ENCODE peak calls at places on chromosomes 11 and 22, in four cellular contexts. S is HFFc6, V is upper lobe of left lung, D is PC-3. W is an unnamed sample.

GRCh38 chr11:116638463-116638862 is 134.3 kb downstream of the BUD13 start:
- DNase-seq in V (no peak), D (no peak), S (no peak), W (no peak)

GRCh38 chr11:46387919-46388618 is 3.5 kb downstream of the CHRM4 start:
- DNase-seq in D (no peak), V (no peak), S (no peak), W (no peak)

GRCh38 chr11:116519499-116519898 is 253.3 kb downstream of the BUD13 start:
- DNase-seq in V (no peak), S (no peak), D (no peak), W (no peak)

GRCh38 chr11:81569999-81570398 is 1163.7 kb downstream of the FAM181B start:
- DNase-seq in D (no peak), V (no peak), S (no peak), W (no peak)

GRCh38 chr11:88886796-88887195 is 179.0 kb downstream of the GRM5 start:
- DNase-seq in V (no peak), S (peak), D (peak), W (no peak)

GRCh38 chr11:45319077-45319476 is 32.9 kb upstream of the SYT13 start:
- DNase-seq in S (no peak), D (no peak), V (no peak), W (no peak)

GRCh38 chr22:24588370-24588755 is 4.5 kb downstream of the LRRC75B start:
- DNase-seq in V (no peak), D (peak), S (no peak), W (no peak)

GRCh38 chr22:40388231-40388630 is 17.8 kb downstream of the SGSM3 start:
- DNase-seq in D (no peak), V (no peak), S (no peak), W (no peak)

GRCh38 chr11:43825217-43825816 is 55.3 kb upstream of the ALKBH3 start:
- DNase-seq in S (peak), V (no peak), D (peak), W (no peak)

GRCh38 chr11:13440100-13440855 is 22.7 kb downstream of the BTBD10 start:
- DNase-seq in V (peak), D (peak), S (peak), W (no peak)

GRCh38 chr11:84830372-84830771 is 796.8 kb downstream of the DLG2 start:
- DNase-seq in S (no peak), V (no peak), D (no peak), W (no peak)

GRCh38 chr11:825366-826231 is 2.1 kb upstream of the CRACR2B start:
- DNase-seq in S (no peak), D (peak), V (no peak), W (no peak)

GRCh38 chr22:38110863-38111852 is 674 bp upstream of the BAIAP2L2 start:
- DNase-seq in V (no peak), D (no peak), S (no peak), W (peak)

GRCh38 chr22:26168934-26169311 is 339 bp upstream of the SEZ6L start:
- DNase-seq in S (no peak), D (no peak), V (no peak), W (no peak)

GRCh38 chr11:114080219-114080618 is 20.7 kb downstream of the ZBTB16 start:
- DNase-seq in S (no peak), V (peak), D (no peak), W (no peak)

GRCh38 chr22:27885977-27886842 is 32.8 kb downstream of the PITPNB start:
- DNase-seq in V (peak), D (peak), S (peak), W (no peak)

GRCh38 chr11:87361891-87362290 is 324.2 kb downstream of the TMEM135 start:
- DNase-seq in S (no peak), V (no peak), D (no peak), W (no peak)

GRCh38 chr11:125350206-125351044 is 145.6 kb downstream of the FEZ1 start:
- DNase-seq in V (no peak), D (no peak), S (no peak), W (no peak)

GRCh38 chr11:123841189-123841588 is 35.0 kb upstream of the OR6M1 start:
- DNase-seq in S (no peak), D (no peak), V (no peak), W (no peak)

GRCh38 chr22:44386386-44387035 is 73.8 kb upstream of the SHISAL1 start:
- DNase-seq in S (no peak), V (no peak), D (no peak), W (no peak)

GRCh38 chr11:45100338-45100737 is 46.1 kb upstream of the PRDM11 start:
- DNase-seq in V (no peak), S (peak), D (peak), W (peak)

GRCh38 chr11:107916671-107917241 is 11.5 kb upstream of the RAB39A start:
- DNase-seq in D (peak), S (no peak), V (no peak), W (no peak)

GRCh38 chr22:29144786-29145160 is 60.9 kb upstream of the EMID1 start:
- DNase-seq in S (no peak), D (no peak), V (no peak), W (peak)

GRCh38 chr22:30453731-30454510 is 17.9 kb downstream of the SEC14L3 start:
- DNase-seq in S (no peak), D (no peak), V (peak), W (no peak)

GRCh38 chr22:50731811-50732624 is 6.0 kb upstream of the ACR start:
- DNase-seq in V (peak), D (peak), S (peak), W (peak)

GRCh38 chr11:22466809-22467208 is 128.6 kb downstream of the SLC17A6 start:
- DNase-seq in V (no peak), D (peak), S (no peak), W (no peak)

GRCh38 chr11:69091638-69092165 is 43.0 kb downstream of the TPCN2 start:
- DNase-seq in D (no peak), S (no peak), V (no peak), W (no peak)

GRCh38 chr11:129595043-129595962 is 219.7 kb downstream of the BARX2 start:
- DNase-seq in S (no peak), D (no peak), V (no peak), W (no peak)

GRCh38 chr11:13216019-13217006 is 61.3 kb upstream of the BMAL1 start:
- DNase-seq in S (peak), D (peak), V (no peak), W (no peak)

GRCh38 chr11:232783-233565 is 3.2 kb downstream of the SIRT3 start:
- DNase-seq in D (no peak), V (no peak), S (no peak), W (no peak)

GRCh38 chr22:22939537-22940368 is 52.1 kb downstream of the IGLL5 start:
- DNase-seq in V (no peak), S (no peak), D (no peak), W (no peak)

GRCh38 chr11:67302571-67303131 is 679 bp upstream of the SSH3 start:
- DNase-seq in S (no peak), V (peak), D (peak), W (no peak)

GRCh38 chr11:20161230-20161918 is 1.1 kb upstream of the DBX1 start:
- DNase-seq in D (no peak), V (no peak), S (no peak), W (no peak)

GRCh38 chr22:49329636-49330035 is 498.0 kb downstream of the BRD1 start:
- DNase-seq in D (no peak), S (no peak), V (no peak), W (peak)

GRCh38 chr11:90168571-90168970 is 34.1 kb downstream of the NAALAD2 start:
- DNase-seq in D (no peak), S (no peak), V (no peak), W (no peak)

GRCh38 chr22:44729391-44730012 is 22.9 kb upstream of the ARHGAP8 start:
- DNase-seq in V (no peak), D (no peak), S (peak), W (peak)

GRCh38 chr11:111938687-111939160 is 1.6 kb downstream of the DIXDC1 start:
- DNase-seq in D (peak), V (no peak), S (peak), W (no peak)

GRCh38 chr11:118003456-118003855 is 17.3 kb downstream of the IL10RA start:
- DNase-seq in S (no peak), V (no peak), D (no peak), W (no peak)

DNA sequence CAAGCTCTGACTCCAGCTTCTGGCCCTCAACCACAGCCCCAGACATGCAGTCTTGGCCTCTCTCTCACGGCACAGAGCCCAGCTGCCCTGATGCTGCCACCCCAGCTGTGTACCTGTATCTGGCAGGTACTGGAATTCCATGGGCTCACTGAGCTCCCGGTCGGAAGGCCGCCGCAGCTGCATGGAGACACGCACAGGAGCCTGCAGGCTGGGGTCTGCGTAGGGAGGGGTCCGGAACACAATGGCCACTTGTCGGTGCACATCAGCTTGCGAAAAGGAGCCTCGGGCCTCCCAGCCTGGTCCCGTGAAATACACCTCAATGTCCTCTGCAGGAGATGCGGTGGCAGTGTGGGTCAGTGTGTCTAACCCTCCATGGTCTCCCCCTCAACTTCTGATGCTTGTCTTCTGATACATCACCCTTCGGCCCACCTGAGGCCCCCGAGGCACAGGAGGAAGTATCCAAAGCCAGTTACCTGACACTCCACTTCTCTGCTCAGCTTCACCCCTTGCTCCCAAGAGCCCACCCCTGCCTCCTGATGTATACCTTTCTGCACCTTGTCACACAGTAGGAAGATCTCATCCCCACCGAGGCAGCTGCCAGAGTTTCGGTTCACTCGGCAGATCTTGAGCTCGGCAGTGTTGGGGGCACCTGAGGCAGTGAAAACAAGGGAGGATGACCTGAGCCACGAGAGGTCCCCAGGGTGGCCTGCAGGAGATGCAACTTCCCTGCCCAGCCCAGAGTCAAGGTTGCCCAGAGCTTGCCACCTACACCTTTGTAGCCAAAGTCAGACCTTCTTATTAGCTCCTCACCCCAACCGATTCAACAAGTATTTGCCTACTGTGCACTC is 4.3 kb downstream of the RELA start:
- DNase-seq in S (no peak), D (no peak), V (no peak), W (no peak)
- TF ChIP-seq CTCF in S (no peak), D (no peak), V (no peak), W (no peak)

GRCh38 chr11:133162228-133162627 is 370.1 kb downstream of the OPCML start:
- DNase-seq in S (no peak), D (no peak), V (no peak), W (no peak)

GRCh38 chr11:133153031-133153430 is 379.3 kb downstream of the OPCML start:
- DNase-seq in V (no peak), D (no peak), S (no peak), W (no peak)

GRCh38 chr11:133160754-133161153 is 371.5 kb downstream of the OPCML start:
- DNase-seq in V (no peak), S (no peak), D (no peak), W (no peak)

GRCh38 chr11:133157180-133157579 is 375.1 kb downstream of the OPCML start:
- DNase-seq in V (no peak), D (no peak), S (no peak), W (no peak)
- TF ChIP-seq CTCF in V (peak), D (no peak), S (no peak), W (peak)

GRCh38 chr11:2319791-2320481 is 18.1 kb downstream of the TSPAN32 start:
- DNase-seq in D (no peak), V (peak), S (no peak), W (peak)
- TF ChIP-seq CTCF in D (no peak), V (no peak), S (no peak), W (no peak)

GRCh38 chr11:91257593-91258170 is 966.9 kb upstream of the FAT3 start:
- DNase-seq in S (no peak), V (no peak), D (no peak), W (no peak)

GRCh38 chr11:91263698-91264097 is 960.9 kb upstream of the FAT3 start:
- DNase-seq in S (no peak), D (no peak), V (no peak), W (no peak)

GRCh38 chr11:91265946-91266345 is 958.7 kb upstream of the FAT3 start:
- DNase-seq in D (peak), S (no peak), V (no peak), W (no peak)

GRCh38 chr11:91261513-91261912 is 963.1 kb upstream of the FAT3 start:
- DNase-seq in D (peak), V (no peak), S (no peak), W (no peak)
- TF ChIP-seq CTCF in D (peak), V (no peak), S (no peak), W (peak)